ENCODE peak calls at places on chromosomes 12 and 14, in ten cellular contexts. E, F, X, Q, D, H, B, P, G and S are unnamed samples.

GRCh38 chr14:101982621-101983020 is 18.2 kb downstream of the DYNC1H1 start:
- DNase-seq in D (no peak), B (no peak), F (no peak), P (no peak), G (no peak), H (no peak), E (no peak), X (no peak), Q (no peak), S (no peak)

GRCh38 chr12:57772429-57773322 is at the start of gene EEF1AKMT3:
- DNase-seq in H (peak; percentile 22), F (peak; percentile 72), B (peak; percentile 60), X (peak; percentile 60), P (no peak), Q (peak; percentile 28), D (no peak), E (peak; percentile 71), G (no peak), S (peak; percentile 64)

GRCh38 chr12:20549115-20549719 is 145.9 kb upstream of the SLCO1C1 start:
- DNase-seq in G (no peak), H (no peak), D (peak; percentile 13), F (peak; percentile 41), B (no peak), Q (no peak), P (no peak), X (peak; percentile 48), E (peak; percentile 17), S (peak; percentile 40)

GRCh38 chr12:116559330-116560080 is at the start of gene MAP1LC3B2:
- DNase-seq in H (peak; percentile 48), Q (peak; percentile 99), P (no peak), D (no peak), X (peak; percentile 74), F (peak; percentile 41), B (peak; percentile 88), E (peak; percentile 76), G (no peak), S (peak; percentile 94)

GRCh38 chr14:105059035-105059916 is 6.0 kb downstream of the GPR132 start:
- DNase-seq in G (no peak), B (peak; percentile 76), E (no peak), P (no peak), D (no peak), F (no peak), Q (peak; percentile 68), H (peak; percentile 43), X (no peak), S (peak; percentile 22)

GRCh38 chr12:122106891-122107660 is 28.5 kb downstream of the MLXIP start:
- DNase-seq in E (peak; percentile 69), G (no peak), X (peak; percentile 75), H (no peak), B (no peak), Q (no peak), P (no peak), F (no peak), D (no peak), S (peak; percentile 68)

GRCh38 chr14:101121399-101122113 is 218.0 kb upstream of the RTL1 start:
- DNase-seq in P (no peak), G (no peak), B (peak; percentile 23), X (no peak), H (no peak), D (no peak), Q (no peak), E (no peak), F (peak; percentile 11), S (no peak)

GRCh38 chr12:85866929-85867776 is 6.9 kb upstream of the NTS start:
- DNase-seq in Q (peak; percentile 21), F (no peak), D (peak; percentile 48), P (no peak), B (no peak), G (no peak), X (peak; percentile 72), H (no peak), E (peak; percentile 71), S (peak; percentile 71)

GRCh38 chr14:101349108-101349507 is 212.2 kb upstream of the DIO3 start:
- DNase-seq in E (no peak), D (no peak), B (no peak), P (no peak), X (no peak), F (no peak), G (no peak), Q (no peak), H (no peak), S (no peak)